ENCODE peak calls at places on chromosomes 1 and 21, in four cellular contexts. S is A549, N is HepG2, A is GM12878. Y is an unnamed sample.

GRCh38 chr1:2787163-2787911 is 14.2 kb downstream of the TTC34 start:
- DNase-seq in S (no peak), N (no peak), A (no peak), Y (no peak)

GRCh38 chr1:217747156-217747769 is 116.1 kb downstream of the SPATA17 start:
- DNase-seq in S (peak), N (peak), A (no peak), Y (peak)

GRCh38 chr1:85342177-85342576 is 65.7 kb upstream of the BCL10 start:
- DNase-seq in S (no peak), N (no peak), A (no peak), Y (no peak)

GRCh38 chr1:7705048-7705907 is 65.8 kb upstream of the VAMP3 start:
- DNase-seq in S (no peak), N (no peak), A (no peak), Y (peak)

GRCh38 chr1:24551290-24551859 is 4.5 kb upstream of the NCMAP start:
- DNase-seq in S (no peak), N (no peak), A (no peak), Y (no peak)

GRCh38 chr1:183363967-183364366 is 54.2 kb downstream of the NMNAT2 start:
- DNase-seq in S (no peak), N (no peak), A (no peak), Y (no peak)

GRCh38 chr1:41626616-41627375 is 142.3 kb upstream of the EDN2 start:
- DNase-seq in S (no peak), N (no peak), A (peak), Y (no peak)

GRCh38 chr1:44501022-44501910 is 96.2 kb downstream of the RNF220 start:
- DNase-seq in S (no peak), N (peak), A (no peak), Y (no peak)

GRCh38 chr1:1116701-1117468 is 996 bp upstream of the C1orf159 start:
- DNase-seq in S (peak), N (no peak), A (no peak), Y (no peak)

GRCh38 chr1:83097715-83098613 is 901.0 kb downstream of the TTLL7 start:
- DNase-seq in S (no peak), N (no peak), A (no peak), Y (no peak)

GRCh38 chr1:32180186-32181060 is 948 bp downstream of the TXLNA start:
- DNase-seq in S (peak), N (peak), A (no peak), Y (peak)

GRCh38 chr1:6157132-6157527 is 23.0 kb downstream of the CHD5 start:
- DNase-seq in S (no peak), N (no peak), A (no peak), Y (no peak)

GRCh38 chr21:39014751-39015150 is 168.5 kb downstream of the PSMG1 start:
- DNase-seq in S (no peak), N (no peak), A (no peak), Y (no peak)

DNA sequence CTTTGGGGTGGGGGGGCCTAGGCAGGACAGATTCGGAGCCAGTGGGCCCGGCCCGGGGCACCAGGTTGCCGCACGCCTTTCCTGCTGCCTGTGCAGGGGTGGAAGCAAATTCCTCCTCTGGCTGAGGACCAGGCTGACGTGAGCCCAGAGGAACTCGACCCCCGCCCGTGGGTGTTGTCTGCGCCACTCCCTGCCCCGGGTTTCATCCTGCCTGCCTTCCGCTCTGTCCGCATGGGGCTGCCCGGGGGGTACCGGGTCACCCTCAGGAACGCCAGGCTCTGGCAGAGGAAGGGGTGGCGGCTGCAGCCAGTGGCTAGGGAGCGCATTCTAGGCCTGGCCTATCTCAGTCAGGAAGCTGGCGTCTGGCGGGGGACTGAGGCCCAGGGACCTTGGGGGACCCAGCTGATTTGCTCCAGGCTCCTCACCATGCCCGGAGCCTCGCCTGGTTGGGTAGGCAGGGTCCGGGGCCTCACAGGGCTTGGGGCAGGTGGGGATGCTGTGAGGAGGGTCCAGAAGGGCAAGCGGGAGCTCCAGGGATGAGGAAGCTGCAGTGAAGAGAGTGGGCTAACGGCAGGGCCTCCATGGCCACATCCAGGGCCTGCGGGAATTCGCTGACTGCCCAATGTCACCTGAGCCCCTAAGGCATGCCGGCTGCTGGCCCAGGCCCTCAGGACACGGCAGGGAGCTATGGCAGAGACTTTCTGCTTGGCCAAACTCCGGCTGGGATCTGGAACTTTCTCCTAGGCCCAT is 2.4 kb upstream of the IBA57 start:
- DNase-seq in S (no peak), N (no peak), A (no peak), Y (no peak)
- TF ChIP-seq BHLHE40 in S (no peak), N (no peak), A (no peak), Y (no peak)

GRCh38 chr1:10612446-10613160 is 137.9 kb downstream of the PEX14 start:
- DNase-seq in S (no peak), N (no peak), A (no peak), Y (no peak)
- H3K4me3 ChIP-seq in S (no peak), N (no peak), A (no peak), Y (no peak)

DNA sequence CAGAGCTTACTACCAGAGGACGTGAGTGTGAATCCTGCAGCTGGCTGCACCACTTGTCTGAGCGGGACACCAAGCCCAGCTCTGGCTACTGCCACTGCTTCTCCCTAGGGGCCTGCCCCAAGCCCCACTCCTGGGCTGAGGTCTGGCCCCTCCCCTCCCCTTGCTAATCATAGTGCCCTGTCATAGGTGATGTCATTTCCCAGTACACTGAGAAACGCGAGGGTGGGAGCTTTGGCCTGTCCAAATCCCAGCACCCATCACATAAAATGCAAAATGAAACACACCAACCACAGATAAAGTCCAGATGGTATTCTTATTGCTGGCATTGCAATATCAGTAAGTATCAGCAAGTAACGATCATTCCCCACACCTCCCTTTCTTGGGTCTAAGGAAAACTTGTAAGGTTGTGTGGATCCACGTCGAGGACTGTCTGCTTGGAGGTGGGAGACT is 77.7 kb downstream of the TOMM20 start:
- DNase-seq in S (no peak), N (no peak), A (no peak), Y (peak)
- TF ChIP-seq JUNB in S (no peak), N (no peak), A (peak), Y (no peak)

GRCh38 chr1:118204648-118205047 is 19.6 kb upstream of the SPAG17 start:
- DNase-seq in S (no peak), N (no peak), A (no peak), Y (no peak)
- TF ChIP-seq BHLHE40 in S (no peak), N (no peak), A (no peak), Y (no peak)

DNA sequence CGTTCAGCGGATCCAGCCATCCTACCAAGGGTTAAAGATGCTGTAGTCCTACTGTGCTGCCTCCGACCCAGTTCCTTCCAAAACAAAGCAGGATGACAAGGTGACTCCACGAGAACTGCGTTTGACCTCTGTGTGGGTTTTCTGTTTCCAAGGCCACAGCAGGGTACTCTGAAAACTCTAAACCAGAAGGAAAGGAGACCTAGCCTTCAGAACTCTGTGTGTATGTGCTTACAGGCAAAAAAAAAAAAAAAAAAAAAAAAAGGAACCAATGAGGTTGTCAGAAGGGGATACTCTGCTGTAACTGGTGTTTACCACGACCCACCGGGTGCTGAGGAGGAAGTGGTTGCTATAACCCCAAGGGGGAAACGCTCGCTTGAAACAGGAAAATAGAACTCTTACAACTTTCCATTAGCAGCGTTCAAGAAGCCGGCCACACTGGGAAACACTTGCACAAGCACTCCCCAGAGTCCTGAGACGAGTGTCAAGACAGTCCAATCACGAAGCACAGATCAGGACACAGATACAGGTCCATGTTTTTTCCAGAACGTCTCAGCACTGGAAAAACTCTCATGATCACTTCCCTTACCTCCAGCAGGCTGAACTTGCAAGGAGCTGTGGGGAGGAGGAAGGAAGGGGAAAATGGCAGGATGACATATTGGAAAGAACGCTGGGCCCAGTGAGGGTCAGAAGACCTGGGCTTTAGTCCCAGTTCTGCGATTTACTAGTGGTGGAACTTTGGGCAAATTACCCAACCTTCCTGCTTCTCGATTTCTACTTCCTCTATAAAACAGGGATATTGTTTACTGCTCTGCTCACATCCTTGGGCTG is 64.0 kb downstream of the ITPKB start:
- DNase-seq in S (no peak), N (no peak), A (peak), Y (no peak)
- H3K4me3 ChIP-seq in S (no peak), N (no peak), A (peak), Y (no peak)

DNA sequence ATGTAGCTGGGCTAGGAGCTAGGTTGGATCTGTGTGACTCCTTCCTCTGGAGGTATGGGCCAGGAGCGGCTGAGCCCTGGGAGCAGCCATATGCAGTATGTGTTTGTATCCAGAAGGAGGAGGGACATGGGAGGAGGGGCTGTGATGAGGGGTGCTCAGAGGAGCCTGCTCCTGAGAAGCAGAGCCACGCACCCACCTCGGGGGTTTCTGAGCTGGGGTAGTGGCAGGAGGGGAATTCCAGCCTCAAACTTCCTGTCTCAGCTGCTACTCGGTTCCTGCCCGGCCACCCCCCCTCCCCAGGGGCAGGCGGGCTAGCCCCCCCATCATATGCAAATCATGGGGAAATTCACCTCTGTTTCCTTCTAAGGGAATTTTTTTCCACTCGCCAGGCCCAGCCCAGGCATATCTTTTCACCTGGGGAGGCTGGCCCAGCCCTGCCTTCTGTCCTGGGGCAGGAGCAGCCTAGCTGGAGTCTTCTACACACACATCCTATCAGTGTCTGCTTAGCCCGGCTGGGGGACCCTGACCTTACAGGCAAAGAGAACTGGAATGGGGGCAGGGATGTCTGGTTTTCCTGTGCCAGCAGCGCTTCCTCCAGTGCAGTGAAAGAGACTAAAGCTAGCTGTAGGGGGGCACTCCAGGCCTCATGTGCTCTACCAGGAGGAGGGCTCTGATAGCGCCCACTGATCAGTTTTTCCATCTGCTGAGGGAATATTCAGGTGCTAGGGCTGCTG is 3.0 kb downstream of the ZC3H12A start:
- DNase-seq in S (no peak), N (peak), A (peak), Y (no peak)
- TF ChIP-seq JUNB in S (no peak), N (no peak), A (no peak), Y (no peak)

DNA sequence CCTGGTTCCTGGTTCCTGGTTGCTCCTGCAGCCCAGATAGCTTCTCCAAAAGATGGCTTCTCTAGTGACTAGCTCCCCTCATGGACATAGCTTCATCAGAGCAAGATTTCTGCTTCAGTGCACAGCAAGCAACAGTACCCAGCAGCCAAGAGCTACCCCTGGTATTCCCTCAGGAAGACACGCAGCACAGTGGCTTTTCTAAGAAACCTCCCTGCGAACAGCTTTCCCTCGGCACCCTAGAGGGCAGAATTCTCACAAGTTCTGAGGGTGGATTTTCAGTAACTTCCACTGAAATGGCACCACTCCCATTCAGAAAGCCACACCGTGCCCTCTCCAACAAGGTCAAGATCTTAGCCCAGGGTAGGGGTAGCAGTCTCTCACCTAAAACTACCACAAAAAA is 128.2 kb downstream of the EIF4G3 start:
- DNase-seq in S (no peak), N (no peak), A (no peak), Y (no peak)
- TF ChIP-seq BHLHE40 in S (no peak), N (no peak), A (no peak), Y (no peak)

DNA sequence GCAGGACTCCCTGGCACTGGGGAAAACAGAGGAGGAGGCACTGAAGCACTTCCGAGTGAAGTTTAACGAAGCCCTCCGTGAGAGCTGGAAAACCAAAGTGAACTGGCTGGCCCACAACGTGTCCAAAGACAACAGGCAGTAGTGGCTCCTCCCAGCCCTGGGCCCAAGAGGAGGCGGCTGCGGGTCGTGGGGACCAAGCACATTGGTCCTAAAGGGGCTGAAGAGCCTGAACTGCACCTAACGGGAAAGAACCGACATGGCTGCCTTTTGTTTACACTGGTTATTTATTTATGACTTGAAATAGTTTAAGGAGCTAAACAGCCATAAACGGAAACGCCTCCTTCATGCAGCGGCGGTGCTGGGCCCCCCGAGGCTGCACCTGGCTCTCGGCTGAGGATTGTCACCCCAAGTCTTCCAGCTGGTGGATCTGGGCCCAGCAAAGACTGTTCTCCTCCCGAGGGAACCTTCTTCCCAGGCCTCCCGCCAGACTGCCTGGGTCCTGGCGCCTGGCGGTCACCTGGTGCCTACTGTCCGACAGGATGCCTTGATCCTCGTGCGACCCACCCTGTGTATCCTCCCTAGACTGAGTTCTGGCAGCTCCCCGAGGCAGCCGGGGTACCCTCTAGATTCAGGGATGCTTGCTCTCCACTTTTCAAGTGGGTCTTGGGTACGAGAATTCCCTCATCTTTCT is 75.5 kb downstream of the PIK3CD start:
- DNase-seq in S (no peak), N (no peak), A (no peak), Y (no peak)
- H3K4me3 ChIP-seq in S (no peak), N (no peak), A (no peak), Y (no peak)

Y was measured in K562.